ENCODE peak calls at places on chromosomes 11 and 22, in four cellular contexts. W is fibroblast of lung, Z is AG04449, Q is SJSA1. H is an unnamed sample.

GRCh38 chr11:87097582-87097981 is 59.8 kb downstream of the TMEM135 start:
- DNase-seq in Q (no peak), W (peak; percentile 29), Z (no peak), H (peak; percentile 35)

GRCh38 chr11:119672597-119672996 is 56.4 kb downstream of the NECTIN1 start:
- DNase-seq in Q (no peak), W (no peak), Z (no peak), H (no peak)

GRCh38 chr22:50009765-50010675 is 2.5 kb downstream of the IL17REL start:
- DNase-seq in Q (no peak), W (no peak), Z (no peak), H (no peak)

GRCh38 chr22:23684561-23685031 is 6.2 kb upstream of the RGL4 start:
- DNase-seq in Q (no peak), W (peak; percentile 49), Z (no peak), H (no peak)

GRCh38 chr22:39699631-39700348 is 129.2 kb downstream of the CACNA1I start:
- DNase-seq in W (no peak), Z (no peak), Q (peak; percentile 12), H (no peak)

GRCh38 chr22:46769191-46769675 is 6.8 kb downstream of the TBC1D22A start:
- DNase-seq in W (no peak), Q (no peak), Z (no peak), H (no peak)

GRCh38 chr11:69013009-69013951 is at the start of gene MRGPRF:
- DNase-seq in Z (no peak), W (peak; percentile 97), Q (peak; percentile 83), H (peak; percentile 78)

GRCh38 chr22:17119481-17120202 is 1.5 kb downstream of the TMEM121B start:
- DNase-seq in Z (no peak), W (peak; percentile 17), Q (no peak), H (peak; percentile 58)

GRCh38 chr22:46735747-46736608 is 2.1 kb downstream of the CERK start:
- DNase-seq in Z (no peak), Q (no peak), W (no peak), H (no peak)

GRCh38 chr11:33899383-33900037 is 7.6 kb upstream of the LMO2 start:
- DNase-seq in Z (no peak), W (peak; percentile 79), Q (no peak), H (peak; percentile 43)